ENCODE peak calls at places on chromosomes 16 and 17, in four cellular contexts. One of them, this sample, is unnamed.

GRCh38 chr17:67276075-67276474 is 31.1 kb upstream of the HELZ start:
- DNase-seq in lower leg skin: no peak
- DNase-seq in heart right ventricle: no peak
- DNase-seq in cardiac muscle cell: peak; percentile 18
- DNase-seq in this sample: no peak

GRCh38 chr16:11497851-11498289 is 88.8 kb downstream of the LITAF start:
- DNase-seq in lower leg skin: no peak
- DNase-seq in heart right ventricle: no peak
- DNase-seq in cardiac muscle cell: peak; percentile 77
- DNase-seq in this sample: no peak

GRCh38 chr17:42675348-42675983 is 1.3 kb downstream of the PLEKHH3 start:
- DNase-seq in lower leg skin: no peak
- DNase-seq in heart right ventricle: peak; percentile 77
- DNase-seq in cardiac muscle cell: no peak
- DNase-seq in this sample: no peak

GRCh38 chr16:86836503-86837125 is 258.3 kb downstream of the FOXL1 start:
- DNase-seq in lower leg skin: no peak
- DNase-seq in heart right ventricle: no peak
- DNase-seq in cardiac muscle cell: peak; percentile 93
- DNase-seq in this sample: no peak

GRCh38 chr16:15954814-15955151 is 5.4 kb downstream of the ABCC1 start:
- DNase-seq in lower leg skin: no peak
- DNase-seq in heart right ventricle: no peak
- DNase-seq in cardiac muscle cell: no peak
- DNase-seq in this sample: no peak

GRCh38 chr16:19815418-19815817 is 69.2 kb downstream of the GPRC5B start:
- DNase-seq in lower leg skin: no peak
- DNase-seq in heart right ventricle: no peak
- DNase-seq in cardiac muscle cell: no peak
- DNase-seq in this sample: no peak

GRCh38 chr16:15785386-15786059 is 71.3 kb downstream of the MYH11 start:
- DNase-seq in lower leg skin: no peak
- DNase-seq in heart right ventricle: no peak
- DNase-seq in cardiac muscle cell: no peak
- DNase-seq in this sample: no peak

GRCh38 chr16:86303787-86304685 is 206.3 kb upstream of the FOXF1 start:
- DNase-seq in lower leg skin: peak; percentile 61
- DNase-seq in heart right ventricle: no peak
- DNase-seq in cardiac muscle cell: no peak
- DNase-seq in this sample: no peak

GRCh38 chr16:11258553-11259287 is 2.7 kb upstream of the SOCS1 start:
- DNase-seq in lower leg skin: peak; percentile 92
- DNase-seq in heart right ventricle: peak; percentile 57
- DNase-seq in cardiac muscle cell: no peak
- DNase-seq in this sample: no peak

GRCh38 chr17:12973496-12974318 is 44.1 kb downstream of the ELAC2 start:
- DNase-seq in lower leg skin: no peak
- DNase-seq in heart right ventricle: peak; percentile 28
- DNase-seq in cardiac muscle cell: peak; percentile 15
- DNase-seq in this sample: no peak

GRCh38 chr17:30188211-30188939 is 47.1 kb downstream of the SLC6A4 start:
- DNase-seq in lower leg skin: no peak
- DNase-seq in heart right ventricle: no peak
- DNase-seq in cardiac muscle cell: no peak
- DNase-seq in this sample: no peak

GRCh38 chr17:60355663-60356594 is 36.0 kb downstream of the USP32 start:
- DNase-seq in lower leg skin: no peak
- DNase-seq in heart right ventricle: no peak
- DNase-seq in cardiac muscle cell: peak; percentile 19
- DNase-seq in this sample: no peak

GRCh38 chr16:12348733-12349704 is 372.5 kb downstream of the SNX29 start:
- DNase-seq in lower leg skin: no peak
- DNase-seq in heart right ventricle: no peak
- DNase-seq in cardiac muscle cell: no peak
- DNase-seq in this sample: no peak

GRCh38 chr17:30809867-30810266 is 14.6 kb downstream of the CRLF3 start:
- DNase-seq in lower leg skin: no peak
- DNase-seq in heart right ventricle: no peak
- DNase-seq in cardiac muscle cell: no peak
- DNase-seq in this sample: no peak

GRCh38 chr16:86025706-86026105 is 126.7 kb downstream of the IRF8 start:
- DNase-seq in lower leg skin: peak; percentile 76
- DNase-seq in heart right ventricle: no peak
- DNase-seq in cardiac muscle cell: no peak
- DNase-seq in this sample: no peak

GRCh38 chr16:4142268-4142667 is 26.0 kb upstream of the ADCY9 start:
- DNase-seq in lower leg skin: no peak
- DNase-seq in heart right ventricle: no peak
- DNase-seq in cardiac muscle cell: no peak
- DNase-seq in this sample: peak; percentile 19

GRCh38 chr17:2814499-2815341 is 18.5 kb downstream of the RAP1GAP2 start:
- DNase-seq in lower leg skin: peak; percentile 88
- DNase-seq in heart right ventricle: no peak
- DNase-seq in cardiac muscle cell: no peak
- DNase-seq in this sample: peak; percentile 76

GRCh38 chr17:1197781-1198490 is 18.2 kb upstream of the ABR start:
- DNase-seq in lower leg skin: peak; percentile 96
- DNase-seq in heart right ventricle: peak; percentile 63
- DNase-seq in cardiac muscle cell: peak; percentile 82
- DNase-seq in this sample: peak; percentile 97

GRCh38 chr16:50680907-50681885 is at the start of gene SNX20:
- DNase-seq in lower leg skin: peak; percentile 87
- DNase-seq in heart right ventricle: no peak
- DNase-seq in cardiac muscle cell: no peak
- DNase-seq in this sample: no peak

GRCh38 chr17:75077490-75078096 is 10.2 kb upstream of the SLC16A5 start:
- DNase-seq in lower leg skin: no peak
- DNase-seq in heart right ventricle: peak; percentile 84
- DNase-seq in cardiac muscle cell: peak; percentile 48
- DNase-seq in this sample: no peak

GRCh38 chr16:12531937-12532336 is 271.8 kb downstream of the CPPED1 start:
- DNase-seq in lower leg skin: no peak
- DNase-seq in heart right ventricle: no peak
- DNase-seq in cardiac muscle cell: no peak
- DNase-seq in this sample: no peak

GRCh38 chr17:80068301-80069160 is 32.1 kb downstream of the CCDC40 start:
- DNase-seq in lower leg skin: no peak
- DNase-seq in heart right ventricle: peak; percentile 40
- DNase-seq in cardiac muscle cell: peak; percentile 71
- DNase-seq in this sample: no peak

GRCh38 chr17:56754523-56755208 is 79.1 kb downstream of the C17orf67 start:
- DNase-seq in lower leg skin: no peak
- DNase-seq in heart right ventricle: no peak
- DNase-seq in cardiac muscle cell: peak; percentile 24
- DNase-seq in this sample: no peak

GRCh38 chr16:46920402-46921068 is 36.4 kb downstream of the GPT2 start:
- DNase-seq in lower leg skin: no peak
- DNase-seq in heart right ventricle: no peak
- DNase-seq in cardiac muscle cell: no peak
- DNase-seq in this sample: no peak

GRCh38 chr17:8649157-8650118 is 18.9 kb upstream of the MYH10 start:
- DNase-seq in lower leg skin: no peak
- DNase-seq in heart right ventricle: no peak
- DNase-seq in cardiac muscle cell: peak; percentile 98
- DNase-seq in this sample: no peak

GRCh38 chr16:75420987-75421819 is 12.1 kb downstream of the CFDP1 start:
- DNase-seq in lower leg skin: peak; percentile 93
- DNase-seq in heart right ventricle: peak; percentile 82
- DNase-seq in cardiac muscle cell: peak; percentile 85
- DNase-seq in this sample: no peak

GRCh38 chr16:17724242-17724898 is 253.6 kb upstream of the XYLT1 start:
- DNase-seq in lower leg skin: no peak
- DNase-seq in heart right ventricle: no peak
- DNase-seq in cardiac muscle cell: no peak
- DNase-seq in this sample: no peak

GRCh38 chr16:57245472-57246113 is 534 bp downstream of the ARL2BP start:
- DNase-seq in lower leg skin: no peak
- DNase-seq in heart right ventricle: peak; percentile 50
- DNase-seq in cardiac muscle cell: no peak
- DNase-seq in this sample: no peak

GRCh38 chr16:4298761-4299522 is 16.9 kb upstream of the GLIS2 start:
- DNase-seq in lower leg skin: peak; percentile 95
- DNase-seq in heart right ventricle: peak; percentile 79
- DNase-seq in cardiac muscle cell: peak; percentile 94
- DNase-seq in this sample: no peak

GRCh38 chr17:40491486-40491885 is 9.9 kb downstream of the TNS4 start:
- DNase-seq in lower leg skin: no peak
- DNase-seq in heart right ventricle: no peak
- DNase-seq in cardiac muscle cell: no peak
- DNase-seq in this sample: no peak

GRCh38 chr17:67608691-67609090 is 109.0 kb upstream of the NOL11 start:
- DNase-seq in lower leg skin: no peak
- DNase-seq in heart right ventricle: no peak
- DNase-seq in cardiac muscle cell: peak; percentile 90
- DNase-seq in this sample: peak; percentile 8

GRCh38 chr17:522912-523311 is 170.3 kb upstream of the RPH3AL start:
- DNase-seq in lower leg skin: no peak
- DNase-seq in heart right ventricle: no peak
- DNase-seq in cardiac muscle cell: no peak
- DNase-seq in this sample: no peak

GRCh38 chr16:14164916-14165684 is 94.0 kb downstream of the MRTFB start:
- DNase-seq in lower leg skin: no peak
- DNase-seq in heart right ventricle: no peak
- DNase-seq in cardiac muscle cell: no peak
- DNase-seq in this sample: no peak

GRCh38 chr16:78140818-78141466 is 41.5 kb downstream of the WWOX start:
- DNase-seq in lower leg skin: no peak
- DNase-seq in heart right ventricle: no peak
- DNase-seq in cardiac muscle cell: no peak
- DNase-seq in this sample: no peak

GRCh38 chr17:57152916-57153528 is 68.0 kb downstream of the AKAP1 start:
- DNase-seq in lower leg skin: no peak
- DNase-seq in heart right ventricle: no peak
- DNase-seq in cardiac muscle cell: no peak
- DNase-seq in this sample: no peak

GRCh38 chr17:33674685-33675084 is 381.6 kb upstream of the ASIC2 start:
- DNase-seq in lower leg skin: peak; percentile 89
- DNase-seq in heart right ventricle: peak; percentile 40
- DNase-seq in cardiac muscle cell: peak; percentile 63
- DNase-seq in this sample: peak; percentile 36

GRCh38 chr16:70789231-70789926 is 11.6 kb downstream of the VAC14 start:
- DNase-seq in lower leg skin: peak; percentile 93
- DNase-seq in heart right ventricle: peak; percentile 43
- DNase-seq in cardiac muscle cell: peak; percentile 61
- DNase-seq in this sample: no peak

GRCh38 chr16:67543036-67543435 is 14.4 kb downstream of the RIPOR1 start:
- DNase-seq in lower leg skin: no peak
- DNase-seq in heart right ventricle: no peak
- DNase-seq in cardiac muscle cell: no peak
- DNase-seq in this sample: no peak

GRCh38 chr16:66705790-66706505 is 9.4 kb upstream of the CMTM4 start:
- DNase-seq in lower leg skin: peak; percentile 87
- DNase-seq in heart right ventricle: peak; percentile 76
- DNase-seq in cardiac muscle cell: peak; percentile 58
- DNase-seq in this sample: no peak

GRCh38 chr17:48506246-48506645 is 24.6 kb downstream of the HOXB1 start:
- DNase-seq in lower leg skin: no peak
- DNase-seq in heart right ventricle: no peak
- DNase-seq in cardiac muscle cell: no peak
- DNase-seq in this sample: no peak
- TF ChIP-seq CTCF in lower leg skin: no peak
- TF ChIP-seq CTCF in heart right ventricle: no peak
- TF ChIP-seq CTCF in cardiac muscle cell: no peak
- TF ChIP-seq CTCF in this sample: no peak

DNA sequence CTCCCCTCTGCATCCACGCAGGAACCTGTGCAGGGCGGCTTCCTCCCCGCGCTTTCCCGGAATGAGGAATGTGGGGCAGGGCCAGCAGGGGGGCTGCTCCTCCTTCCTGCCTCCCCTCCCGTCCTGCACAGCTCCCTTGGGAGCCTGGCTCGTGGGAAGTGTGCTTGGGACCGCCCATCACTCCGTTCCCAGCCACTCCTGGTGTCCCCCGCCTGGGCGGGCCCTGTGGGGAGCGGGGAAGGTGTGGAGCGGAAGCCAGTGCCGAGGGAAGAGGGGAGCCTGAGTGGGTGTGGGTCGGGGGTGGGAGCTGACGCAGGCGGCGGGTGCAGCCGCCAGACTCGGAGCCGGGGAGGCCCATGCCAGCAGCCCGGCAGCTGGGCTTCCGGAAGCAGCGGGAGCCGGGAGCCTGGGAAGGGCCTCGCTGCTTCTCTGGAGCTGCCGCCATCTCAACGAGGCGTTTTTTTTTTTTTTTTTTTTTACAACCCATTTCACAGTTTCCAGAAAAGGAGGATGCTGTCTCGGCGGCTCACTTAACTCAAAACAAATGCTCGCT is 24.2 kb downstream of the BAHCC1 start:
- DNase-seq in lower leg skin: peak; percentile 97
- DNase-seq in heart right ventricle: peak; percentile 93
- DNase-seq in cardiac muscle cell: peak; percentile 99
- DNase-seq in this sample: no peak
- H3K4me3 ChIP-seq in lower leg skin: no peak overlapping the region
- H3K4me3 ChIP-seq in heart right ventricle: peak overlapping the region; percentile 2
- H3K4me3 ChIP-seq in cardiac muscle cell: no peak overlapping the region
- H3K4me3 ChIP-seq in this sample: no peak overlapping the region

GRCh38 chr17:50318551-50319310 is 27.2 kb upstream of the XYLT2 start:
- DNase-seq in lower leg skin: no peak
- DNase-seq in heart right ventricle: no peak
- DNase-seq in cardiac muscle cell: no peak
- DNase-seq in this sample: no peak
- TF ChIP-seq CTCF in lower leg skin: no peak
- TF ChIP-seq CTCF in heart right ventricle: no peak
- TF ChIP-seq CTCF in cardiac muscle cell: no peak
- TF ChIP-seq CTCF in this sample: no peak

DNA sequence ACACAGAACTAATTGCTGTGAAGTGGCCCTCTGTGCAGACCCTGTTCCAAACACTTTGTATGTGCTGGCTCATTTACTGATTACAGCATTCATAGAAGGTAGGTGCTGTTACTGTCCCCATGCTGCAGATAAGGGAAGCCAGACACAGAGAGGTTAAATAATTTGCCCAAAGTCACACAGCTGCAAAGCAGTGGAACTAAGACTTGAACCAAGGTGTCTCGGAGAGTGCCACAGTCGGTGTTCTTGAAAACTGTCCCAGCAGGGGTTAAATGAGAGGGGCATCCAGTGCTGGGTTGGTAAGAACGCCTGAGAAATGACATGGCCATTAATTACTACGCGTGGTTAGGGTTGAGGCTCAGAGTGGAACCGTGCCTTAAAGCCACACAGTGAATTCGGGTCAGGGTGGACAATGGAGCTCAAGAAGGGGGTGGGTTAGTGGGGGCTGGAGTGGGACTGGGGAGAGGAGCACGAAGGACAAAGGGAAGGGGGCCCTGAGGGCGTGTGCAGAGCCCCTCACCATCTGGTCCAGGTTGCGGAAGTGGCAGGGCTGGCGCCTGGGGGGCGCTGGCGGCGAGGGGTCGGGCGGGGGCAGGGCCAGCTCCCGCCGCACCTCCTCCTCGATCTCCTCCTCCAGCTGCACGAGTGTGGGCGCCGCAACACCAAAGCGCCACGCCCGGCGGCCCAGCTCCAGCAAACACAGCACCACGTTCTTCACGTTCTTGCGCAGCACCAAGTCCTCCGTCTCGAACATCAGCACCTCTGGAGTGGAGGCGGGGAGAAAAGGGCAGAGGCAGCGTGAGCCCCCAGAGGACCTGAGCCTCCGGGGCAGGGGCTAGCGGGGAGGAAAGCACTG is 3.3 kb downstream of the GAS2L2 start:
- DNase-seq in lower leg skin: no peak
- DNase-seq in heart right ventricle: no peak
- DNase-seq in cardiac muscle cell: peak; percentile 60
- DNase-seq in this sample: no peak
- H3K4me3 ChIP-seq in lower leg skin: no peak overlapping the region
- H3K4me3 ChIP-seq in heart right ventricle: no peak overlapping the region
- H3K4me3 ChIP-seq in cardiac muscle cell: no peak overlapping the region
- H3K4me3 ChIP-seq in this sample: no peak overlapping the region